ENCODE peak calls at places on chromosomes 4 and X, in six cellular contexts. K, V, M, F, A and U are unnamed samples.

GRCh38 chrX:152989292-152989658 is 4.6 kb downstream of the PNMA5 start:
- DNase-seq in A (no peak), F (no peak), K (no peak), V (no peak), M (no peak), U (no peak)

GRCh38 chr4:177879851-177880250 is 437.6 kb upstream of the AGA start:
- DNase-seq in A (no peak), M (no peak), V (peak; percentile 1), F (peak; percentile 1), K (peak; percentile 2), U (no peak)

GRCh38 chr4:144801731-144802130 is 155.8 kb downstream of the HHIP start:
- DNase-seq in K (no peak), F (no peak), M (no peak), A (no peak), V (no peak), U (no peak)

GRCh38 chr4:89528525-89529133 is 221.0 kb upstream of the GPRIN3 start:
- DNase-seq in F (no peak), K (no peak), A (no peak), V (no peak), M (no peak), U (no peak)

GRCh38 chr4:337932-338758 is 531 bp downstream of the ZNF141 start:
- DNase-seq in M (no peak), F (peak; percentile 58), V (no peak), K (peak; percentile 10), A (no peak), U (peak; percentile 41)

GRCh38 chrX:76202471-76202870 is 29.6 kb downstream of the PBDC1 start:
- DNase-seq in M (no peak), A (no peak), F (no peak), V (no peak), K (no peak), U (no peak)

GRCh38 chr4:176945314-176945713 is 152.6 kb upstream of the VEGFC start:
- DNase-seq in K (no peak), V (no peak), M (no peak), A (no peak), F (no peak), U (no peak)

GRCh38 chr4:83305187-83305586 is 20.6 kb upstream of the COQ2 start:
- DNase-seq in K (no peak), F (no peak), A (no peak), V (no peak), M (no peak), U (no peak)

GRCh38 chrX:920234-920799 is 289.7 kb downstream of the SHOX start:
- DNase-seq in A (no peak), K (no peak), F (no peak), M (peak; percentile 36), V (peak; percentile 79), U (no peak)

GRCh38 chr4:69640289-69640688 is 847 bp upstream of the UGT2A2 start:
- DNase-seq in V (no peak), F (no peak), A (no peak), M (no peak), K (peak; percentile 51), U (no peak)

GRCh38 chrX:119512145-119512800 is 44.0 kb downstream of the SLC25A5 start:
- DNase-seq in M (peak; percentile 40), A (peak; percentile 73), K (peak; percentile 74), F (peak; percentile 17), V (peak; percentile 56), U (peak; percentile 58)

GRCh38 chrX:16700734-16701133 is 11.7 kb downstream of the CTPS2 start:
- DNase-seq in F (no peak), K (no peak), A (no peak), M (no peak), V (no peak), U (no peak)

GRCh38 chr4:126748736-126749135 is 884.0 kb upstream of the INTU start:
- DNase-seq in K (peak; percentile 18), A (no peak), M (no peak), V (peak; percentile 5), F (no peak), U (no peak)

GRCh38 chr4:38138363-38138762 is 178.2 kb downstream of the PTTG2 start:
- DNase-seq in F (no peak), V (no peak), M (no peak), K (no peak), A (no peak), U (no peak)

GRCh38 chr4:63618883-63619573 is 790.2 kb downstream of the TECRL start:
- DNase-seq in K (peak; percentile 0), F (no peak), A (no peak), V (no peak), M (peak; percentile 16), U (no peak)

GRCh38 chrX:154036513-154036912 is 16.8 kb upstream of the IRAK1 start:
- DNase-seq in V (no peak), A (no peak), M (no peak), F (no peak), K (no peak), U (no peak)

GRCh38 chr4:6633091-6633906 is 7.2 kb upstream of the MRFAP1 start:
- DNase-seq in K (peak; percentile 65), A (no peak), F (peak; percentile 50), M (no peak), V (no peak), U (peak; percentile 73)

GRCh38 chr4:26267087-26267486 is 53.7 kb upstream of the RBPJ start:
- DNase-seq in F (no peak), K (no peak), M (no peak), V (no peak), A (no peak), U (peak; percentile 72)

GRCh38 chr4:139806929-139807328 is 141.3 kb downstream of the MGST2 start:
- DNase-seq in F (no peak), K (no peak), V (no peak), M (no peak), A (no peak), U (no peak)

GRCh38 chr4:47106561-47106960 is 75.2 kb downstream of the GABRB1 start:
- DNase-seq in K (peak; percentile 37), M (no peak), F (no peak), V (no peak), A (no peak), U (no peak)

GRCh38 chr4:6330384-6330767 is 60.7 kb downstream of the WFS1 start:
- DNase-seq in A (no peak), M (no peak), K (no peak), V (no peak), F (no peak), U (peak; percentile 15)

GRCh38 chr4:182277402-182277801 is 34.2 kb downstream of the TENM3 start:
- DNase-seq in V (no peak), K (no peak), A (peak; percentile 40), M (no peak), F (no peak), U (no peak)